ENCODE peak calls at places on chromosomes 7 and 10, in four cellular contexts. P is GM12878, Q is H1, S is K562. F is an unnamed sample.

GRCh38 chr7:27211084-27211446 is 11.2 kb upstream of the HOXA13 start:
- DNase-seq in P (no peak), Q (no peak), S (no peak), F (no peak)

GRCh38 chr10:87565010-87565409 is 60.3 kb downstream of the MINPP1 start:
- DNase-seq in P (no peak), Q (no peak), S (no peak), F (no peak)

GRCh38 chr10:13674645-13675588 is 88.2 kb downstream of the PRPF18 start:
- DNase-seq in P (no peak), Q (no peak), S (no peak), F (no peak)

GRCh38 chr7:69630292-69630691 is 32.0 kb downstream of the AUTS2 start:
- DNase-seq in P (no peak), Q (no peak), S (no peak), F (peak; percentile 16)

GRCh38 chr7:152588350-152588749 is 87.6 kb downstream of the XRCC2 start:
- DNase-seq in P (no peak), Q (no peak), S (no peak), F (peak; percentile 53)

GRCh38 chr10:7388602-7389001 is 22.2 kb downstream of the SFMBT2 start:
- DNase-seq in P (no peak), Q (no peak), S (no peak), F (no peak)

GRCh38 chr10:132408823-132409666 is 12.0 kb downstream of the PWWP2B start:
- DNase-seq in P (no peak), Q (no peak), S (no peak), F (no peak)

GRCh38 chr7:158824028-158824427 is 5.3 kb downstream of the ESYT2 start:
- DNase-seq in P (peak; percentile 61), Q (no peak), S (no peak), F (no peak)

GRCh38 chr10:126225672-126226007 is 162.6 kb downstream of the ADAM12 start:
- DNase-seq in P (no peak), Q (no peak), S (no peak), F (no peak)

GRCh38 chr10:112914288-112914952 is 35.6 kb upstream of the TCF7L2 start:
- DNase-seq in P (no peak), Q (no peak), S (no peak), F (no peak)

GRCh38 chr7:36096460-36097095 is 56.5 kb upstream of the EEPD1 start:
- DNase-seq in P (no peak), Q (no peak), S (no peak), F (no peak)

GRCh38 chr7:90347759-90348158 is 1.2 kb downstream of the GTPBP10 start:
- DNase-seq in P (no peak), Q (no peak), S (no peak), F (no peak)

GRCh38 chr10:33330543-33331019 is 3.9 kb downstream of the NRP1 start:
- DNase-seq in P (peak; percentile 13), Q (no peak), S (peak; percentile 73), F (peak; percentile 90)

GRCh38 chr7:28083159-28083997 is 97.2 kb downstream of the JAZF1 start:
- DNase-seq in P (no peak), Q (no peak), S (no peak), F (peak; percentile 43)

GRCh38 chr7:80275192-80275605 is 140.6 kb downstream of the GNAI1 start:
- DNase-seq in P (no peak), Q (no peak), S (no peak), F (no peak)

GRCh38 chr7:158315881-158316280 is 271.7 kb downstream of the PTPRN2 start:
- DNase-seq in P (no peak), Q (no peak), S (no peak), F (no peak)

GRCh38 chr7:55517191-55517633 is 55.1 kb downstream of the VOPP1 start:
- DNase-seq in P (peak; percentile 79), Q (no peak), S (no peak), F (peak; percentile 32)

GRCh38 chr7:129368389-129368986 is 65.7 kb upstream of the STRIP2 start:
- DNase-seq in P (peak; percentile 55), Q (no peak), S (peak; percentile 22), F (no peak)

GRCh38 chr10:4984971-4985594 is 18.6 kb downstream of the AKR1C2 start:
- DNase-seq in P (no peak), Q (no peak), S (no peak), F (peak; percentile 2)
- TF ChIP-seq CHD1 in P (no peak), Q (no peak), S (no peak), F (no peak)

GRCh38 chr7:94580601-94581000 is 71.0 kb downstream of the CASD1 start:
- DNase-seq in P (no peak), Q (no peak), S (no peak), F (peak; percentile 49)
- TF ChIP-seq CHD1 in P (no peak), Q (no peak), S (no peak), F (no peak)

DNA sequence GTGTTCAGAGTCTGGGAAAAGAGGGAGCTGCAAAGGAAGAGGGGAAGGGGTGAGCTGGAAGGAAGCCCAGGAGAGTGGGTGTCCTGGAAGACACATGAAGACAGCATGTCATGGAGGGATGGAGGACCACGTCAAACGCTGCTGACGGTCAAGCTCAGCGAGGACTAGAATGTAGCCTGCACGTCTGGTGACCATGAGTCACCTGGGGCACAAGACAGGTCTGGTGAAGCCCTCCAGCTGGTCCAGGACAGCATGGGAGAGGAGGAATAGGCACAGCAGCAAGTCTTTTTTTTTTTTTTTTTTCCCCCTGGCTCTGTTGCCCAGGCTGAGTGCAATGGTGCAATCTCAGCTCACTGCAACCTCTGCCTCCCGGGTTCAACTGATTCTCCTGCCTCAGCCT is 19.6 kb upstream of the AMZ1 start:
- DNase-seq in P (no peak), Q (no peak), S (no peak), F (peak; percentile 91)
- TF ChIP-seq CHD1 in P (no peak), Q (no peak), S (no peak), F (no peak)

GRCh38 chr10:118566911-118567310 is 28.5 kb downstream of the PRLHR start:
- DNase-seq in P (no peak), Q (no peak), S (no peak), F (no peak)
- TF ChIP-seq CHD1 in P (no peak), Q (no peak), S (no peak), F (no peak)

DNA sequence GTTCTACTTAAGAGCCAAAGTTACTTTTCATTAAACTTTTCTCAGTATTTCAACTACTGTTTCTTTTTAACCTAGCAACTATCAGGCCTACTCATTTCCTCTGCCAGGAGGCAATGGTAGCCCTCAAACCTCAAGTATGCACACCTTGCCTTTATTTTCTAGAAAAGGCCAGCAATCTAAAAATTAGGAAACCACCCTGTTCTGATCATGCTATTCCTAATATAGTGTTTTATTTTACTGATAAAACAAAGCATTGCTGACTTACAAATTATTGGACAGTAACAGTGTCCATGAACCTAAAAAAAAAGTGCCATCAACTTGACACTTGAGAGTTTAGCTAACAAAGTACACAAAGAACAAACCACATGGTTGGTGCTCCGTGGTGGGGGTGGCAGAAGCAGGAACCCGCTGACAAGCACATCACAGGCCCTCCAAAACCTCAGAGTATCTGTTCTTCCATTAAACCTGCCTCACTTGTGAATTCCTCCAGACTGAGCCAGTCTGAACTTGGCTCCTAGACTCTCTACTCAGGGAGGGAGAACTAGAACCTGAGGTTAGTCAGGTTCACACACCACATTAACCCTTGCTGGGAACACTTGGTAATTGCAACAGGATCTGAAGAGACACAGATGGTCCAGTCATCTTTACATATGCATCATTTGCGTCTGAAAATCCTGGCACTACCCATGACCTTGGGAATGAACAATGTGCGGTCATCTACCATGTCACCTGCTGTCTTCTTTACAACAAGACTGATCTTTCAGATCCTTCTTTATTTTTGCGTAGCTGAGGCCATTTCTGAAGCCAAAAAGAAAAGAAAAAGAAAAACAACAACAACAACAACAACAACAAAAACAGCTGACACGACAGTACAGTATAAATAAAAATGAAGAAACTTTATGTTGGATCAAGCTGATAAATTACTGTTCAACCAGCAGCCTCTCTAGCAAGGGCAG is 31.9 kb downstream of the PIP4K2A start:
- DNase-seq in P (peak; percentile 52), Q (no peak), S (no peak), F (peak; percentile 58)
- TF ChIP-seq CHD1 in P (no peak), Q (no peak), S (peak; percentile 13), F (no peak)

DNA sequence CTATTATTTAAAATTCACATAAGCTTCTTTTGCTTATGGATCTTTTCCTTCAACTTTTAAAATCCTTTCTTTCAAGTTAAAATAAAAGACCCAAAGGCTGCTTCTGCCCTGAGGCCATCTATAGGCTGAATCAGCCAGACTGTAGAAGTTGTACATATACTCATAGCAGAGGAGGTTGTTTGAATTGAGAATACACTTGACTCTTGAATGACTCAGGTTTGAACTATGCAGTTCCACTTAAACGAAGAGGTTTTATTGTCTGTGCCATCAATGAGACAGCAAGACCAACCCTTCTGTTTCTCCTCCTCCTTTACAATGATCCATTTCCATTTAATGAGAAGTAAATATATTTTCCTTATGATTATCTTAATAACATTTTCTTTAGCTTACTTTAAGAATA is 5.8 kb downstream of the ZNF365 start:
- DNase-seq in P (no peak), Q (no peak), S (no peak), F (peak; percentile 92)
- TF ChIP-seq CHD1 in P (no peak), Q (no peak), S (no peak), F (no peak)

GRCh38 chr10:42618424-42618823 is 19.9 kb downstream of the ZNF33B start:
- DNase-seq in P (no peak), Q (no peak), S (no peak), F (no peak)

GRCh38 chr10:42623929-42624328 is 14.4 kb downstream of the ZNF33B start:
- DNase-seq in P (no peak), Q (no peak), S (peak; percentile 9), F (no peak)
- TF ChIP-seq CHD1 in P (no peak), Q (no peak), S (no peak), F (no peak)

GRCh38 chr10:117652228-117653169 is 110.0 kb downstream of the EMX2 start:
- DNase-seq in P (no peak), Q (no peak), S (no peak), F (no peak)
- TF ChIP-seq CHD1 in P (no peak), Q (no peak), S (no peak), F (no peak)